ENCODE peak calls at places on chromosome 22, in four cellular contexts. M is endothelial cell; X is T-helper 9 cell; O is CD8-positive, alpha-beta T cell. Q is an unnamed sample.
A peak's percentile ranks its signal among the peaks of the same experiment; 100 is the strongest.

GRCh38 chr22:41398921-41399320 is 17.2 kb downstream of the TEF start:
- DNase-seq in M (no peak), X (no peak), O (no peak), Q (no peak)

GRCh38 chr22:40076702-40077645 is 82.2 kb downstream of the FAM83F start:
- DNase-seq in M (no peak), X (no peak), O (no peak), Q (peak; percentile 4)

GRCh38 chr22:30566125-30566524 is 8.3 kb downstream of the GAL3ST1 start:
- DNase-seq in M (no peak), X (no peak), O (no peak), Q (no peak)

GRCh38 chr22:23229646-23230045 is 49.3 kb downstream of the BCR start:
- DNase-seq in M (no peak), X (no peak), O (no peak), Q (no peak)

GRCh38 chr22:43270314-43270908 is 72.8 kb downstream of the SCUBE1 start:
- DNase-seq in M (peak; percentile 38), X (no peak), O (no peak), Q (no peak)

GRCh38 chr22:24087071-24087795 is 76.1 kb downstream of the CABIN1 start:
- DNase-seq in M (no peak), X (no peak), O (no peak), Q (no peak)

GRCh38 chr22:44941176-44941575 is 68.6 kb downstream of the PHF21B start:
- DNase-seq in M (no peak), X (no peak), O (no peak), Q (no peak)

GRCh38 chr22:36982136-36982535 is 37.1 kb downstream of the TST start:
- DNase-seq in M (no peak), X (no peak), O (no peak), Q (no peak)

GRCh38 chr22:47284822-47285221 is 522.4 kb downstream of the TBC1D22A start:
- DNase-seq in M (no peak), X (no peak), O (no peak), Q (no peak)

GRCh38 chr22:30872282-30873041 is 96.1 kb downstream of the MORC2 start:
- DNase-seq in M (no peak), X (no peak), O (no peak), Q (no peak)

GRCh38 chr22:28183078-28183870 is 264.2 kb upstream of the PITPNB start:
- DNase-seq in M (no peak), X (no peak), O (no peak), Q (no peak)

GRCh38 chr22:49575703-49576081 is 252.0 kb downstream of the BRD1 start:
- DNase-seq in M (no peak), X (no peak), O (no peak), Q (no peak)

GRCh38 chr22:46028069-46028991 is 51.4 kb upstream of the WNT7B start:
- DNase-seq in M (no peak), X (no peak), O (no peak), Q (no peak)

GRCh38 chr22:22619765-22620414 is 24.5 kb upstream of the GGTLC2 start:
- DNase-seq in M (no peak), X (no peak), O (no peak), Q (no peak)

GRCh38 chr22:32986773-32987050 is 71.5 kb downstream of the SYN3 start:
- DNase-seq in M (no peak), X (no peak), O (no peak), Q (no peak)

GRCh38 chr22:19535001-19535400 is 10.8 kb upstream of the CLDN5 start:
- DNase-seq in M (no peak), X (no peak), O (no peak), Q (no peak)

GRCh38 chr22:33829549-33830280 is 90.6 kb downstream of the LARGE1 start:
- DNase-seq in M (no peak), X (no peak), O (no peak), Q (no peak)

GRCh38 chr22:22061085-22062077 is 78.8 kb upstream of the TOP3B start:
- DNase-seq in M (no peak), X (no peak), O (no peak), Q (peak; percentile 49)

GRCh38 chr22:39138357-39138997 is 14.0 kb downstream of the CBX7 start:
- DNase-seq in M (no peak), X (no peak), O (no peak), Q (no peak)

GRCh38 chr22:35464399-35464798 is 64.5 kb downstream of the MCM5 start:
- DNase-seq in M (no peak), X (no peak), O (no peak), Q (no peak)

GRCh38 chr22:46087816-46088277 is 62.5 kb upstream of the PPARA start:
- DNase-seq in M (no peak), X (no peak), O (no peak), Q (peak; percentile 89)

GRCh38 chr22:41739576-41739975 is 40.3 kb downstream of the MEI1 start:
- DNase-seq in M (no peak), X (no peak), O (no peak), Q (no peak)

GRCh38 chr22:34297536-34298120 is 377.4 kb upstream of the LARGE1 start:
- DNase-seq in M (no peak), X (no peak), O (no peak), Q (no peak)

GRCh38 chr22:20799449-20799848 is 25.5 kb downstream of the SERPIND1 start:
- DNase-seq in M (no peak), X (no peak), O (no peak), Q (no peak)

GRCh38 chr22:30038219-30038618 is 42.0 kb upstream of the HORMAD2 start:
- DNase-seq in M (no peak), X (no peak), O (no peak), Q (no peak)

GRCh38 chr22:28171135-28171534 is 252.1 kb upstream of the PITPNB start:
- DNase-seq in M (no peak), X (no peak), O (no peak), Q (no peak)

GRCh38 chr22:36736701-36737320 is 33.3 kb upstream of the CACNG2 start:
- DNase-seq in M (no peak), X (no peak), O (no peak), Q (no peak)

GRCh38 chr22:24948356-24949202 is 2.1 kb upstream of the LHFPL7 start:
- DNase-seq in M (no peak), X (no peak), O (no peak), Q (no peak)

GRCh38 chr22:42868751-42869251 is 11.7 kb upstream of the ARFGAP3 start:
- DNase-seq in M (no peak), X (no peak), O (no peak), Q (no peak)

GRCh38 chr22:48031589-48031988 is 1269.1 kb downstream of the TBC1D22A start:
- DNase-seq in M (no peak), X (no peak), O (no peak), Q (no peak)

GRCh38 chr22:47713880-47714452 is 951.5 kb downstream of the TBC1D22A start:
- DNase-seq in M (no peak), X (no peak), O (no peak), Q (no peak)